ENCODE peak calls at places on chromosomes 7 and 10, in seven cellular contexts. F, C, I, B, W, R and N are unnamed samples.

GRCh38 chr7:120272261-120272895 is 597 bp upstream of the KCND2 start:
- DNase-seq in F (no peak), I (peak; percentile 72), B (peak; percentile 69), W (peak; percentile 22), C (peak; percentile 27), R (peak; percentile 37), N (peak; percentile 94)

GRCh38 chr7:76257973-76258372 is 44.5 kb upstream of the HSPB1 start:
- DNase-seq in C (no peak), R (no peak), F (no peak), W (peak; percentile 23), I (peak; percentile 64), B (peak; percentile 36), N (peak; percentile 32)

GRCh38 chr10:36583690-36584089 is 541.7 kb upstream of the ANKRD30A start:
- DNase-seq in W (no peak), I (no peak), R (no peak), F (no peak), B (no peak), C (no peak), N (no peak)

GRCh38 chr7:37446371-37446770 is 2.3 kb downstream of the ELMO1 start:
- DNase-seq in I (no peak), B (no peak), R (no peak), F (no peak), C (no peak), W (no peak), N (no peak)

GRCh38 chr7:110988348-110988747 is 102.6 kb upstream of the LRRN3 start:
- DNase-seq in B (no peak), C (no peak), R (no peak), F (no peak), I (no peak), W (no peak), N (no peak)

GRCh38 chr7:119271147-119271779 is 1001.7 kb upstream of the KCND2 start:
- DNase-seq in B (no peak), I (no peak), W (no peak), R (no peak), F (no peak), C (no peak), N (no peak)

GRCh38 chr10:130934333-130935035 is 377.0 kb downstream of the TCERG1L start:
- DNase-seq in C (no peak), B (no peak), F (no peak), I (no peak), R (no peak), W (no peak), N (no peak)

GRCh38 chr10:123649672-123650071 is 16.5 kb upstream of the GPR26 start:
- DNase-seq in C (no peak), B (no peak), F (no peak), R (no peak), W (no peak), I (no peak), N (no peak)

GRCh38 chr7:96388166-96388565 is 66.3 kb upstream of the SLC25A13 start:
- DNase-seq in C (no peak), F (no peak), I (no peak), W (no peak), R (no peak), B (no peak), N (no peak)

GRCh38 chr7:73718905-73719805 is at the start of gene STX1A:
- DNase-seq in I (peak; percentile 100), F (no peak), W (peak; percentile 40), R (no peak), C (no peak), B (peak; percentile 99), N (peak; percentile 84)

GRCh38 chr10:117533507-117534281 is 8.9 kb upstream of the EMX2 start:
- DNase-seq in W (no peak), F (no peak), R (no peak), C (no peak), B (no peak), I (no peak), N (no peak)

GRCh38 chr10:100895896-100896295 is 16.9 kb upstream of the SLF2 start:
- DNase-seq in B (no peak), R (no peak), F (no peak), I (no peak), W (no peak), C (no peak), N (no peak)

GRCh38 chr10:71392791-71393781 is 3.6 kb upstream of the CDH23 start:
- DNase-seq in C (no peak), B (no peak), F (no peak), R (no peak), I (no peak), W (no peak), N (no peak)

GRCh38 chr7:34198089-34198686 is 292.8 kb downstream of the BMPER start:
- DNase-seq in F (no peak), W (no peak), B (no peak), R (no peak), C (no peak), I (no peak), N (no peak)

GRCh38 chr10:105243825-105244224 is 602.7 kb downstream of the SORCS3 start:
- DNase-seq in R (no peak), W (no peak), I (no peak), F (no peak), C (no peak), B (no peak), N (no peak)

GRCh38 chr10:63264852-63265617 is 131.9 kb downstream of the NRBF2 start:
- DNase-seq in I (peak; percentile 46), B (peak; percentile 61), R (no peak), C (no peak), W (peak; percentile 44), F (no peak), N (peak; percentile 54)

GRCh38 chr10:77926566-77927342 is at the start of gene DLG5:
- DNase-seq in F (no peak), I (peak; percentile 92), W (no peak), C (no peak), B (peak; percentile 91), R (no peak), N (peak; percentile 89)

GRCh38 chr10:77925410-77925794 is 1.2 kb downstream of the DLG5 start:
- DNase-seq in C (no peak), R (no peak), I (peak; percentile 69), B (no peak), W (no peak), F (no peak), N (peak; percentile 53)

GRCh38 chr10:77932016-77932715 is 5.6 kb upstream of the DLG5 start:
- DNase-seq in C (no peak), R (no peak), I (no peak), W (no peak), B (no peak), F (no peak), N (no peak)

GRCh38 chr10:77925795-77926565 is 575 bp downstream of the DLG5 start:
- DNase-seq in R (no peak), F (no peak), I (peak; percentile 67), B (no peak), W (no peak), C (no peak), N (peak; percentile 62)

GRCh38 chr10:77927343-77928256 is 1.0 kb upstream of the DLG5 start:
- DNase-seq in B (no peak), I (no peak), C (no peak), W (no peak), R (no peak), F (no peak), N (no peak)
- TF ChIP-seq JUND in B (no peak), I (no peak), C (no peak), W (no peak), R (no peak), F (no peak), N (no peak)

GRCh38 chr10:34087095-34087418 is 728.0 kb downstream of the PARD3 start:
- DNase-seq in F (no peak), W (no peak), R (no peak), B (no peak), I (no peak), C (no peak), N (no peak)
- TF ChIP-seq JUND in F (no peak), W (no peak), R (no peak), B (no peak), I (no peak), C (no peak), N (no peak)

GRCh38 chr10:48556065-48556464 is 48.8 kb downstream of the ARHGAP22 start:
- DNase-seq in C (no peak), R (no peak), F (no peak), W (no peak), B (no peak), I (no peak), N (no peak)
- TF ChIP-seq JUND in C (no peak), R (no peak), F (no peak), W (no peak), B (no peak), I (no peak), N (no peak)

DNA sequence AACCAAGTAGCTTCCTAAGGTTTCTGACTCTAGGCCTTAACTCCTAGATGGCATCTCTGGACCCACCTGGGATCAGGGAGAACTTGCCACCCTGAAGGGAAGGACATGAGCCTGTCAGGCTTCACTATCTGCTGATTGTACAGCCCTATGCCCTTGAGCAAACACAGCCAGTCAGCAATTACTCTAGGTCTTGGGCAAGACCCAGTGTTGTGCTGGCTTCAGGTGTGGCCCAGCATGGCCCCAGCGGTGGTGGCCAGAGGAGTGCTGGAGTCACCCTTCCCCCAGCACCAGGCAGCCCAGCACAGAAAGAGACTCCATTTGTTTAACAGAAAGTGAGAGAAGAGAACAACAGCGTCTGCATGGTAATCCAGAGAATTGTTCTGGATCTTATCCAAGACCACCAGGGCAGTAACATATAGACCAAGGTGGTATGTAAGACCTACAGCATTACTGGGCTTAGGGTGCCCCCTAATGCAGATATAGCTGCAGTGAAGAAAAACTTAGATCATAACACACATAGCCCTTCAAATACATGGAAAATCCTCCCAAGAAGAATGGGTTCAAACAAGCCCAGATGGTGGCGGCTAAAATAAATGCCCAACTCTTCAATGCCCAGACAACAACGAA is 207.7 kb downstream of the MAGI2 start:
- DNase-seq in B (no peak), F (no peak), R (no peak), W (peak; percentile 3), I (no peak), C (no peak), N (peak; percentile 15)
- TF ChIP-seq JUND in B (no peak), F (no peak), R (no peak), W (no peak), I (no peak), C (no peak), N (no peak)

GRCh38 chr10:78139336-78139735 is 105.7 kb downstream of the RPS24 start:
- DNase-seq in C (no peak), R (no peak), F (no peak), W (peak; percentile 3), I (peak; percentile 65), B (no peak), N (no peak)

GRCh38 chr10:78134919-78135318 is 101.3 kb downstream of the RPS24 start:
- DNase-seq in R (no peak), W (no peak), F (no peak), B (peak; percentile 86), C (no peak), I (no peak), N (no peak)

GRCh38 chr10:78137147-78137546 is 103.5 kb downstream of the RPS24 start:
- DNase-seq in F (no peak), B (no peak), R (no peak), C (no peak), I (no peak), W (no peak), N (no peak)
- TF ChIP-seq JUND in F (no peak), B (no peak), R (no peak), C (no peak), I (no peak), W (no peak), N (no peak)

GRCh38 chr10:78871796-78872195 is 197.0 kb upstream of the ZMIZ1 start:
- DNase-seq in B (no peak), W (no peak), I (no peak), C (no peak), F (no peak), R (no peak), N (no peak)
- TF ChIP-seq JUND in B (no peak), W (no peak), I (no peak), C (no peak), F (no peak), R (no peak), N (no peak)